ENCODE peak calls at places on chromosomes 2 and 18, in nine cellular contexts. One of them, this sample, is unnamed.

GRCh38 chr2:69305166-69305565 is 81.9 kb downstream of the GFPT1 start:
- DNase-seq in WTC11: no peak
- DNase-seq in neural crest cell: no peak
- DNase-seq in HFF-Myc: no peak
- DNase-seq in GM12865: no peak
- DNase-seq in adrenal gland: no peak
- DNase-seq in transverse colon: no peak
- DNase-seq in glutamatergic neuron: no peak
- DNase-seq in progenitor cell of endocrine pancreas: no peak
- DNase-seq in this sample: no peak

GRCh38 chr2:156585457-156585856 is 149.3 kb downstream of the GPD2 start:
- DNase-seq in adrenal gland: no peak
- DNase-seq in WTC11: no peak
- DNase-seq in progenitor cell of endocrine pancreas: no peak
- DNase-seq in glutamatergic neuron: no peak
- DNase-seq in transverse colon: no peak
- DNase-seq in HFF-Myc: no peak
- DNase-seq in GM12865: no peak
- DNase-seq in neural crest cell: no peak
- DNase-seq in this sample: no peak

GRCh38 chr2:229974271-229974670 is 52.0 kb downstream of the FBXO36 start:
- DNase-seq in WTC11: no peak
- DNase-seq in transverse colon: no peak
- DNase-seq in GM12865: no peak
- DNase-seq in neural crest cell: no peak
- DNase-seq in HFF-Myc: no peak
- DNase-seq in glutamatergic neuron: no peak
- DNase-seq in adrenal gland: peak; percentile 49
- DNase-seq in progenitor cell of endocrine pancreas: no peak
- DNase-seq in this sample: no peak

GRCh38 chr18:69992776-69993175 is 45.1 kb upstream of the CD226 start:
- DNase-seq in HFF-Myc: peak; percentile 12
- DNase-seq in WTC11: no peak
- DNase-seq in transverse colon: no peak
- DNase-seq in progenitor cell of endocrine pancreas: no peak
- DNase-seq in neural crest cell: no peak
- DNase-seq in glutamatergic neuron: no peak
- DNase-seq in adrenal gland: no peak
- DNase-seq in GM12865: no peak
- DNase-seq in this sample: no peak

GRCh38 chr2:216951166-216951565 is 91.3 kb upstream of the TNP1 start:
- DNase-seq in transverse colon: no peak
- DNase-seq in WTC11: no peak
- DNase-seq in HFF-Myc: no peak
- DNase-seq in GM12865: no peak
- DNase-seq in adrenal gland: no peak
- DNase-seq in glutamatergic neuron: no peak
- DNase-seq in progenitor cell of endocrine pancreas: no peak
- DNase-seq in neural crest cell: no peak
- DNase-seq in this sample: no peak

GRCh38 chr2:199659207-199659606 is 191.8 kb downstream of the FTCDNL1 start:
- DNase-seq in neural crest cell: peak; percentile 63
- DNase-seq in glutamatergic neuron: peak; percentile 73
- DNase-seq in progenitor cell of endocrine pancreas: peak; percentile 30
- DNase-seq in GM12865: no peak
- DNase-seq in transverse colon: no peak
- DNase-seq in adrenal gland: peak; percentile 37
- DNase-seq in HFF-Myc: no peak
- DNase-seq in WTC11: peak; percentile 78
- DNase-seq in this sample: no peak

GRCh38 chr2:148614024-148614331 is 30.6 kb upstream of the EPC2 start:
- DNase-seq in neural crest cell: no peak
- DNase-seq in HFF-Myc: peak; percentile 20
- DNase-seq in adrenal gland: no peak
- DNase-seq in transverse colon: no peak
- DNase-seq in WTC11: peak; percentile 19
- DNase-seq in progenitor cell of endocrine pancreas: no peak
- DNase-seq in glutamatergic neuron: no peak
- DNase-seq in GM12865: peak; percentile 4
- DNase-seq in this sample: no peak

GRCh38 chr2:173854840-173855239 is 110.3 kb downstream of the SP3 start:
- DNase-seq in GM12865: no peak
- DNase-seq in progenitor cell of endocrine pancreas: no peak
- DNase-seq in transverse colon: no peak
- DNase-seq in adrenal gland: peak; percentile 37
- DNase-seq in glutamatergic neuron: peak; percentile 64
- DNase-seq in WTC11: no peak
- DNase-seq in HFF-Myc: peak; percentile 31
- DNase-seq in neural crest cell: no peak
- DNase-seq in this sample: no peak

GRCh38 chr2:47782557-47783490 is at the start of gene MSH6:
- DNase-seq in transverse colon: peak; percentile 91
- DNase-seq in progenitor cell of endocrine pancreas: peak; percentile 84
- DNase-seq in adrenal gland: peak; percentile 88
- DNase-seq in WTC11: peak; percentile 86
- DNase-seq in glutamatergic neuron: peak; percentile 90
- DNase-seq in HFF-Myc: no peak
- DNase-seq in GM12865: peak; percentile 93
- DNase-seq in neural crest cell: peak; percentile 79
- DNase-seq in this sample: peak; percentile 88

GRCh38 chr2:181743723-181744031 is 63.4 kb upstream of the NEUROD1 start:
- DNase-seq in neural crest cell: no peak
- DNase-seq in glutamatergic neuron: no peak
- DNase-seq in transverse colon: no peak
- DNase-seq in adrenal gland: no peak
- DNase-seq in GM12865: no peak
- DNase-seq in WTC11: no peak
- DNase-seq in HFF-Myc: no peak
- DNase-seq in progenitor cell of endocrine pancreas: no peak
- DNase-seq in this sample: no peak

GRCh38 chr2:229282758-229283546 is 11.9 kb upstream of the PID1 start:
- DNase-seq in WTC11: no peak
- DNase-seq in transverse colon: peak; percentile 23
- DNase-seq in progenitor cell of endocrine pancreas: no peak
- DNase-seq in adrenal gland: peak; percentile 72
- DNase-seq in GM12865: no peak
- DNase-seq in glutamatergic neuron: no peak
- DNase-seq in HFF-Myc: peak; percentile 33
- DNase-seq in neural crest cell: no peak
- DNase-seq in this sample: no peak

GRCh38 chr2:18455256-18455862 is 105.1 kb downstream of the RDH14 start:
- DNase-seq in HFF-Myc: no peak
- DNase-seq in adrenal gland: no peak
- DNase-seq in neural crest cell: no peak
- DNase-seq in GM12865: no peak
- DNase-seq in progenitor cell of endocrine pancreas: peak; percentile 11
- DNase-seq in WTC11: peak; percentile 41
- DNase-seq in transverse colon: no peak
- DNase-seq in glutamatergic neuron: peak; percentile 26
- DNase-seq in this sample: no peak

GRCh38 chr2:223058952-223059716 is 7.1 kb downstream of the KCNE4 start:
- DNase-seq in GM12865: no peak
- DNase-seq in neural crest cell: no peak
- DNase-seq in WTC11: no peak
- DNase-seq in progenitor cell of endocrine pancreas: no peak
- DNase-seq in glutamatergic neuron: no peak
- DNase-seq in adrenal gland: no peak
- DNase-seq in HFF-Myc: no peak
- DNase-seq in transverse colon: peak; percentile 43
- DNase-seq in this sample: no peak

GRCh38 chr2:129910446-129911362 is 68.8 kb upstream of the RAB6C start:
- DNase-seq in transverse colon: no peak
- DNase-seq in progenitor cell of endocrine pancreas: no peak
- DNase-seq in neural crest cell: no peak
- DNase-seq in adrenal gland: peak; percentile 9
- DNase-seq in GM12865: no peak
- DNase-seq in glutamatergic neuron: no peak
- DNase-seq in HFF-Myc: no peak
- DNase-seq in WTC11: no peak
- DNase-seq in this sample: no peak

GRCh38 chr2:191247381-191248057 is 2.3 kb downstream of the MYO1B start:
- DNase-seq in glutamatergic neuron: no peak
- DNase-seq in neural crest cell: no peak
- DNase-seq in transverse colon: no peak
- DNase-seq in WTC11: no peak
- DNase-seq in progenitor cell of endocrine pancreas: no peak
- DNase-seq in adrenal gland: no peak
- DNase-seq in GM12865: no peak
- DNase-seq in HFF-Myc: peak; percentile 76
- DNase-seq in this sample: no peak

GRCh38 chr2:238338710-238339394 is 18.5 kb downstream of the TRAF3IP1 start:
- DNase-seq in HFF-Myc: no peak
- DNase-seq in WTC11: no peak
- DNase-seq in progenitor cell of endocrine pancreas: no peak
- DNase-seq in glutamatergic neuron: no peak
- DNase-seq in GM12865: no peak
- DNase-seq in adrenal gland: no peak
- DNase-seq in neural crest cell: no peak
- DNase-seq in transverse colon: no peak
- DNase-seq in this sample: no peak

GRCh38 chr2:181528441-181528840 is 71.3 kb downstream of the ITGA4 start:
- DNase-seq in HFF-Myc: peak; percentile 21
- DNase-seq in progenitor cell of endocrine pancreas: no peak
- DNase-seq in neural crest cell: no peak
- DNase-seq in GM12865: no peak
- DNase-seq in glutamatergic neuron: no peak
- DNase-seq in transverse colon: no peak
- DNase-seq in adrenal gland: no peak
- DNase-seq in WTC11: no peak
- DNase-seq in this sample: no peak

GRCh38 chr2:193228276-193228675 is 1033.5 kb upstream of the TMEFF2 start:
- DNase-seq in neural crest cell: no peak
- DNase-seq in progenitor cell of endocrine pancreas: no peak
- DNase-seq in transverse colon: no peak
- DNase-seq in adrenal gland: no peak
- DNase-seq in HFF-Myc: no peak
- DNase-seq in GM12865: no peak
- DNase-seq in WTC11: no peak
- DNase-seq in glutamatergic neuron: no peak
- DNase-seq in this sample: no peak

GRCh38 chr2:74501335-74502071 is 2.1 kb upstream of the LBX2 start:
- DNase-seq in glutamatergic neuron: no peak
- DNase-seq in adrenal gland: no peak
- DNase-seq in GM12865: no peak
- DNase-seq in WTC11: no peak
- DNase-seq in HFF-Myc: no peak
- DNase-seq in progenitor cell of endocrine pancreas: no peak
- DNase-seq in transverse colon: no peak
- DNase-seq in neural crest cell: no peak
- DNase-seq in this sample: no peak

GRCh38 chr2:234500394-234501006 is 3.6 kb upstream of the ARL4C start:
- DNase-seq in adrenal gland: peak; percentile 59
- DNase-seq in WTC11: peak; percentile 46
- DNase-seq in neural crest cell: peak; percentile 25
- DNase-seq in HFF-Myc: no peak
- DNase-seq in glutamatergic neuron: peak; percentile 45
- DNase-seq in progenitor cell of endocrine pancreas: peak; percentile 21
- DNase-seq in GM12865: peak; percentile 88
- DNase-seq in transverse colon: peak; percentile 66
- DNase-seq in this sample: peak; percentile 47
- TF ChIP-seq CTCF in adrenal gland: peak; percentile 8
- TF ChIP-seq CTCF in WTC11: no peak
- TF ChIP-seq CTCF in neural crest cell: peak; percentile 66
- TF ChIP-seq CTCF in HFF-Myc: peak; percentile 44
- TF ChIP-seq CTCF in glutamatergic neuron: no peak
- TF ChIP-seq CTCF in progenitor cell of endocrine pancreas: peak; percentile 56
- TF ChIP-seq CTCF in GM12865: peak; percentile 63
- TF ChIP-seq CTCF in transverse colon: peak; percentile 57
- TF ChIP-seq CTCF in this sample: peak; percentile 71

GRCh38 chr2:79001285-79001684 is 24.2 kb upstream of the REG3G start:
- DNase-seq in progenitor cell of endocrine pancreas: no peak
- DNase-seq in WTC11: no peak
- DNase-seq in neural crest cell: no peak
- DNase-seq in glutamatergic neuron: no peak
- DNase-seq in HFF-Myc: no peak
- DNase-seq in transverse colon: no peak
- DNase-seq in adrenal gland: no peak
- DNase-seq in GM12865: no peak
- DNase-seq in this sample: no peak

GRCh38 chr2:79000008-79000576 is 25.4 kb upstream of the REG3G start:
- DNase-seq in HFF-Myc: no peak
- DNase-seq in neural crest cell: no peak
- DNase-seq in WTC11: no peak
- DNase-seq in glutamatergic neuron: no peak
- DNase-seq in GM12865: no peak
- DNase-seq in transverse colon: no peak
- DNase-seq in progenitor cell of endocrine pancreas: no peak
- DNase-seq in adrenal gland: no peak
- DNase-seq in this sample: no peak

GRCh38 chr2:78994789-78995188 is 30.7 kb upstream of the REG3G start:
- DNase-seq in transverse colon: no peak
- DNase-seq in HFF-Myc: no peak
- DNase-seq in GM12865: no peak
- DNase-seq in progenitor cell of endocrine pancreas: no peak
- DNase-seq in adrenal gland: no peak
- DNase-seq in neural crest cell: no peak
- DNase-seq in glutamatergic neuron: no peak
- DNase-seq in WTC11: no peak
- DNase-seq in this sample: no peak

GRCh38 chr2:78993518-78994148 is 31.9 kb upstream of the REG3G start:
- DNase-seq in transverse colon: no peak
- DNase-seq in HFF-Myc: no peak
- DNase-seq in WTC11: no peak
- DNase-seq in glutamatergic neuron: no peak
- DNase-seq in neural crest cell: no peak
- DNase-seq in adrenal gland: no peak
- DNase-seq in progenitor cell of endocrine pancreas: no peak
- DNase-seq in GM12865: no peak
- DNase-seq in this sample: no peak

GRCh38 chr2:78999410-78999809 is 26.1 kb upstream of the REG3G start:
- DNase-seq in neural crest cell: no peak
- DNase-seq in HFF-Myc: no peak
- DNase-seq in progenitor cell of endocrine pancreas: no peak
- DNase-seq in glutamatergic neuron: no peak
- DNase-seq in WTC11: no peak
- DNase-seq in GM12865: peak; percentile 14
- DNase-seq in transverse colon: no peak
- DNase-seq in adrenal gland: no peak
- DNase-seq in this sample: no peak
- TF ChIP-seq CTCF in neural crest cell: peak; percentile 74
- TF ChIP-seq CTCF in HFF-Myc: no peak
- TF ChIP-seq CTCF in progenitor cell of endocrine pancreas: peak; percentile 67
- TF ChIP-seq CTCF in glutamatergic neuron: peak; percentile 63
- TF ChIP-seq CTCF in WTC11: no peak
- TF ChIP-seq CTCF in GM12865: peak; percentile 38
- TF ChIP-seq CTCF in transverse colon: no peak
- TF ChIP-seq CTCF in adrenal gland: peak; percentile 23
- TF ChIP-seq CTCF in this sample: no peak

GRCh38 chr2:27582695-27583389 is at the start of gene ZNF512:
- DNase-seq in WTC11: peak; percentile 92
- DNase-seq in transverse colon: peak; percentile 88
- DNase-seq in neural crest cell: peak; percentile 84
- DNase-seq in HFF-Myc: peak; percentile 86
- DNase-seq in progenitor cell of endocrine pancreas: peak; percentile 88
- DNase-seq in adrenal gland: peak; percentile 92
- DNase-seq in GM12865: peak; percentile 96
- DNase-seq in glutamatergic neuron: peak; percentile 82
- DNase-seq in this sample: peak; percentile 66
- TF ChIP-seq CTCF in WTC11: no peak
- TF ChIP-seq CTCF in transverse colon: peak; percentile 12
- TF ChIP-seq CTCF in neural crest cell: no peak
- TF ChIP-seq CTCF in HFF-Myc: no peak
- TF ChIP-seq CTCF in progenitor cell of endocrine pancreas: no peak
- TF ChIP-seq CTCF in adrenal gland: no peak
- TF ChIP-seq CTCF in GM12865: peak; percentile 2
- TF ChIP-seq CTCF in glutamatergic neuron: no peak
- TF ChIP-seq CTCF in this sample: no peak

GRCh38 chr2:235006986-235007385 is 55.2 kb downstream of the SH3BP4 start:
- DNase-seq in transverse colon: no peak
- DNase-seq in progenitor cell of endocrine pancreas: no peak
- DNase-seq in neural crest cell: no peak
- DNase-seq in WTC11: no peak
- DNase-seq in adrenal gland: no peak
- DNase-seq in GM12865: no peak
- DNase-seq in glutamatergic neuron: no peak
- DNase-seq in HFF-Myc: no peak
- DNase-seq in this sample: no peak
- TF ChIP-seq CTCF in transverse colon: no peak
- TF ChIP-seq CTCF in progenitor cell of endocrine pancreas: no peak
- TF ChIP-seq CTCF in neural crest cell: no peak
- TF ChIP-seq CTCF in WTC11: no peak
- TF ChIP-seq CTCF in adrenal gland: no peak
- TF ChIP-seq CTCF in GM12865: no peak
- TF ChIP-seq CTCF in glutamatergic neuron: no peak
- TF ChIP-seq CTCF in HFF-Myc: no peak
- TF ChIP-seq CTCF in this sample: no peak